ENCODE peak calls at places on chromosomes 4 and X, in four cellular contexts. O is fibroblast of pulmonary artery, Q is MM.1S, U is AG04450. G is an unnamed sample.
A peak's percentile ranks its signal among the peaks of the same experiment; 100 is the strongest.

GRCh38 chr4:8123865-8124264 is 34.7 kb downstream of the ABLIM2 start:
- DNase-seq in O (no peak), Q (no peak), U (no peak), G (no peak)

GRCh38 chrX:9928083-9928482 is 39.1 kb upstream of the CLDN34 start:
- DNase-seq in O (no peak), Q (no peak), U (no peak), G (no peak)

GRCh38 chr4:151671541-151672059 is 89.2 kb downstream of the GATB start:
- DNase-seq in O (no peak), Q (no peak), U (no peak), G (no peak)

GRCh38 chr4:25527044-25527443 is 128.6 kb upstream of the SLC34A2 start:
- DNase-seq in O (peak; percentile 69), Q (no peak), U (no peak), G (no peak)

GRCh38 chrX:154727418-154728323 is 23.2 kb downstream of the GAB3 start:
- DNase-seq in O (peak; percentile 79), Q (no peak), U (no peak), G (no peak)

GRCh38 chr4:149135062-149135461 is 680.6 kb downstream of the IQCM start:
- DNase-seq in O (no peak), Q (no peak), U (no peak), G (no peak)

GRCh38 chrX:123348468-123348867 is 164.4 kb downstream of the GRIA3 start:
- DNase-seq in O (peak; percentile 2), Q (no peak), U (no peak), G (no peak)

GRCh38 chr4:107930821-107931774 is at the start of gene CYP2U1:
- DNase-seq in O (peak; percentile 75), Q (peak; percentile 87), U (peak; percentile 16), G (peak; percentile 91)

GRCh38 chrX:52424658-52425057 is 55.8 kb downstream of the XAGE2 start:
- DNase-seq in O (peak; percentile 1), Q (no peak), U (no peak), G (no peak)

GRCh38 chr4:11625206-11625605 is 196.5 kb upstream of the HS3ST1 start:
- DNase-seq in O (no peak), Q (no peak), U (no peak), G (no peak)

GRCh38 chr4:67725981-67726380 is 25.0 kb upstream of the UBA6 start:
- DNase-seq in O (peak; percentile 33), Q (no peak), U (no peak), G (no peak)

GRCh38 chr4:2400841-2401609 is 17.4 kb downstream of the ZFYVE28 start:
- DNase-seq in O (no peak), Q (no peak), U (no peak), G (no peak)

GRCh38 chr4:156560701-156561100 is 410.9 kb downstream of the PDGFC start:
- DNase-seq in O (peak; percentile 31), Q (no peak), U (no peak), G (no peak)

GRCh38 chr4:34676390-34676789 is 1567.9 kb downstream of the ARAP2 start:
- DNase-seq in O (peak; percentile 9), Q (no peak), U (no peak), G (no peak)

GRCh38 chr4:16759781-16760459 is 138.5 kb downstream of the LDB2 start:
- DNase-seq in O (no peak), Q (no peak), U (no peak), G (no peak)

GRCh38 chr4:30716158-30716557 is 4.0 kb upstream of the PCDH7 start:
- DNase-seq in O (peak; percentile 63), Q (peak; percentile 57), U (no peak), G (peak; percentile 43)

GRCh38 chrX:131764224-131764623 is 220.3 kb downstream of the OR13H1 start:
- DNase-seq in O (no peak), Q (peak; percentile 46), U (no peak), G (no peak)

GRCh38 chrX:140274761-140275525 is 229.9 kb downstream of the SOX3 start:
- DNase-seq in O (peak; percentile 52), Q (no peak), U (no peak), G (no peak)

GRCh38 chrX:39504850-39505259 is 592.9 kb downstream of the BCOR start:
- DNase-seq in O (no peak), Q (no peak), U (no peak), G (no peak)

GRCh38 chrX:9133426-9133825 is 99.5 kb upstream of the FAM9B start:
- DNase-seq in O (peak; percentile 35), Q (no peak), U (no peak), G (no peak)

GRCh38 chrX:44569122-44569521 is 26.5 kb upstream of the FUNDC1 start:
- DNase-seq in O (no peak), Q (no peak), U (no peak), G (no peak)

GRCh38 chr4:142883433-142883832 is 37.3 kb upstream of the INPP4B start:
- DNase-seq in O (no peak), Q (no peak), U (no peak), G (no peak)

GRCh38 chr4:40672528-40673522 is 43.2 kb upstream of the RBM47 start:
- DNase-seq in O (peak; percentile 99), Q (no peak), U (peak; percentile 93), G (peak; percentile 63)

GRCh38 chr4:168981460-168981859 is 28.6 kb downstream of the CBR4 start:
- DNase-seq in O (peak; percentile 43), Q (no peak), U (no peak), G (no peak)

GRCh38 chr4:189204616-189205015 is 736.1 kb upstream of the FRG1 start:
- DNase-seq in O (no peak), Q (no peak), U (no peak), G (no peak)

GRCh38 chr4:67762091-67762490 is 7.9 kb upstream of the GNRHR start:
- DNase-seq in O (peak; percentile 51), Q (peak; percentile 81), U (no peak), G (peak; percentile 42)

GRCh38 chrX:1462596-1463251 is 10.0 kb upstream of the ASMTL start:
- DNase-seq in O (peak; percentile 95), Q (no peak), U (no peak), G (no peak)

GRCh38 chr4:19134685-19135084 is 1113.1 kb upstream of the LCORL start:
- DNase-seq in O (no peak), Q (no peak), U (no peak), G (no peak)

GRCh38 chr4:61200195-61200990 is at the start of gene ADGRL3:
- DNase-seq in O (peak; percentile 42), Q (no peak), U (no peak), G (peak; percentile 12)

GRCh38 chrX:110310000-110310790 is 7.7 kb downstream of the AMMECR1 start:
- DNase-seq in O (no peak), Q (no peak), U (no peak), G (no peak)

GRCh38 chr4:81565137-81565870 is 93.6 kb upstream of the RASGEF1B start:
- DNase-seq in O (peak; percentile 59), Q (no peak), U (no peak), G (no peak)

GRCh38 chrX:82676386-82676785 is 831.7 kb upstream of the POU3F4 start:
- DNase-seq in O (no peak), Q (no peak), U (no peak), G (no peak)
- TF ChIP-seq CTCF in O (no peak), Q (peak; percentile 43), U (peak; percentile 18), G (no peak)

GRCh38 chrX:40607381-40607780 is 15.8 kb upstream of the MPC1L start:
- DNase-seq in O (no peak), Q (no peak), U (no peak), G (no peak)

DNA sequence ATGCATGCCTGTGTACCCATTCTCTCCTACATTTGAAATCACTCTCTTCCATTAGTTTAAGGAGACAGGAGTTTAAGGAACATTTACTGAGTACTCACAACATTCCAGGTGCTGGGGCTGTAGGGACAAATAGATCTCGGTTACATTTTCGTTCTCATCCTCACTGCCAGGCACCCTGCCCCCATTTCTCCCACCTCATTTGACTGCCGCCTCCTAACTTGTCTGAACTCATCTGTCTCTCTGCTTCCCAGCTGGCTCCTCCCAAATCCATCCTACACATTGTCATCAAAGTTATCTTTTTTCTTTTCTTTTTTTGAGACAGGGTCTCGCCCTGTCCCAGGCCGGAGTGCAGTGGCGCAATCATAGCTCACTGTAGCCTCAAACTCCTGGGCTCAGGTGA is 19.8 kb upstream of the MPC1L start:
- DNase-seq in O (no peak), Q (no peak), U (no peak), G (no peak)
- TF ChIP-seq CTCF in O (no peak), Q (no peak), U (no peak), G (no peak)

DNA sequence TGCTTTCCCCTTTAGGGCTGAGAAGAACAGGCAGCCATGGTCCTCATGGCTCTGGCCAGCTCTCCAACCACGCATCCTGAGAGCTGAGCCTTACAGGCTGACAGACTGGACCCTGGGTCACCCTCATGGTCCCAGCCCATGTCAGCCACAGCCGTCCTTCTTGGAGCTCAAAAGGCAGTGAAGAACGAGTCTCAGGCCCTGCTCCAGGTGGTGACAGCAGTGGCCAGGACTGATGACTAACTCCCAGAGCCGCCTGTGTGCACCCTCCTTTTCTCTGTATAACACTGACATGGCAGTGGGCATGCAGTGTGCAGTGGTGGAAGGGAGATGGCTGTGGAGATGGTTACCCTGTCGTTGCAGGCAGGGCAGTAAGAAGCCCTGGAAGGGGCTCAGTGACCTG is 10.3 kb upstream of the DUSP9 start:
- DNase-seq in O (no peak), Q (no peak), U (no peak), G (no peak)
- TF ChIP-seq CTCF in O (no peak), Q (no peak), U (no peak), G (no peak)

GRCh38 chr4:122798101-122798500 is 28.5 kb upstream of the FGF2 start:
- DNase-seq in O (peak; percentile 94), Q (peak; percentile 66), U (peak; percentile 88), G (no peak)
- TF ChIP-seq CTCF in O (peak; percentile 13), Q (no peak), U (peak; percentile 14), G (no peak)

DNA sequence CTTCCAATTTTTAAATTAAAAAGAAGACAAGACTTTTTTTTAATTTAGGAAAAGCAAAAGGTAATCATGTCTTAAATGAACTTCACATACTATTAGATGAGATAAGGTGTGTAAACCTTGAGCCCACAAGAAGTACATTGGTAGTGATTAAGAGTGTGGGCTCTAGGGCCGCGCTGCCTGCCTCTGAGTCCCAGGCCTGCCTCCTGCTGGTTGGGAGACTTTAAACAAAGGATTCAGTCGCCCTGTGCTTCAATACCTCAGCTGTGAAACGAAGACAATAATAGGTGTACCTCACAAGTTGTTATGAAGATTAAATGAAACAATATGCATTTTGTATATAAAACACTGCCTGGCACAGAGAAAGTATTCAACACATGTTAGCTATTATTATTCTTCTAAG is 95.9 kb upstream of the MYOZ2 start:
- DNase-seq in O (no peak), Q (no peak), U (no peak), G (no peak)
- TF ChIP-seq CTCF in O (no peak), Q (no peak), U (peak; percentile 25), G (no peak)

GRCh38 chr4:83281326-83281725 is 3.3 kb downstream of the COQ2 start:
- DNase-seq in O (no peak), Q (no peak), U (no peak), G (no peak)
- TF ChIP-seq CTCF in O (no peak), Q (peak; percentile 7), U (no peak), G (no peak)

GRCh38 chrX:72078411-72078810 is 53.3 kb downstream of the RTL5 start:
- DNase-seq in O (no peak), Q (no peak), U (no peak), G (no peak)
- TF ChIP-seq CTCF in O (no peak), Q (no peak), U (no peak), G (no peak)

GRCh38 chr4:87030124-87030523 is 95.3 kb downstream of the AFF1 start:
- DNase-seq in O (no peak), Q (no peak), U (no peak), G (no peak)
- TF ChIP-seq CTCF in O (no peak), Q (no peak), U (no peak), G (no peak)